ENCODE peak calls at places on chromosomes 11 and 22, in four cellular contexts. S, J, E and A are unnamed samples.

GRCh38 chr11:65381721-65382035 is 768 bp downstream of the SLC25A45 start:
- DNase-seq in S (no peak), J (no peak), E (peak), A (no peak)

GRCh38 chr22:19802001-19802880 is 41.7 kb downstream of the TBX1 start:
- DNase-seq in E (no peak), J (no peak), S (no peak), A (no peak)

GRCh38 chr11:119721129-119722120 is 7.6 kb downstream of the NECTIN1 start:
- DNase-seq in J (peak), S (peak), E (peak), A (peak)

GRCh38 chr22:36335621-36336020 is 52.1 kb downstream of the MYH9 start:
- DNase-seq in J (no peak), S (no peak), E (no peak), A (no peak)

GRCh38 chr11:86803641-86804040 is 3.3 kb downstream of the PRSS23 start:
- DNase-seq in J (no peak), S (no peak), E (no peak), A (no peak)

GRCh38 chr11:127651175-127651887 is 650.8 kb upstream of the KIRREL3 start:
- DNase-seq in S (no peak), E (no peak), J (no peak), A (no peak)

GRCh38 chr11:117229411-117229810 is 2.5 kb downstream of the PCSK7 start:
- DNase-seq in J (no peak), S (no peak), E (no peak), A (no peak)

GRCh38 chr11:8363924-8364323 is 100.2 kb upstream of the LMO1 start:
- DNase-seq in S (no peak), E (no peak), J (no peak), A (no peak)

GRCh38 chr11:87726511-87726910 is 448.7 kb downstream of the RAB38 start:
- DNase-seq in J (no peak), S (no peak), E (no peak), A (no peak)

GRCh38 chr11:18046116-18046777 is at the start of gene TPH1:
- DNase-seq in J (no peak), E (no peak), S (no peak), A (peak)

GRCh38 chr22:37910863-37911262 is 4.8 kb downstream of the MICALL1 start:
- DNase-seq in S (no peak), J (no peak), E (no peak), A (peak)

GRCh38 chr11:110486176-110486575 is 56.4 kb downstream of the FDX1 start:
- DNase-seq in S (no peak), E (no peak), J (no peak), A (no peak)

GRCh38 chr11:128187377-128187776 is 400.0 kb downstream of the ETS1 start:
- DNase-seq in J (no peak), E (no peak), S (no peak), A (no peak)

GRCh38 chr11:105609341-105609781 is 512 bp upstream of the GRIA4 start:
- DNase-seq in S (peak), E (peak), J (no peak), A (peak)

GRCh38 chr11:47881145-47881544 is 33.0 kb upstream of the NUP160 start:
- DNase-seq in S (no peak), J (peak), E (no peak), A (no peak)

GRCh38 chr11:67646535-67647336 is 3.8 kb downstream of the ACY3 start:
- DNase-seq in J (no peak), S (no peak), E (no peak), A (no peak)

GRCh38 chr11:61834278-61835004 is 6.3 kb downstream of the FADS2 start:
- DNase-seq in J (no peak), S (peak), E (no peak), A (peak)

GRCh38 chr11:26248661-26249060 is 83.3 kb upstream of the ANO3 start:
- DNase-seq in E (no peak), S (no peak), J (no peak), A (no peak)

GRCh38 chr22:31155425-31155824 is 4.6 kb upstream of the RNF185 start:
- DNase-seq in E (no peak), J (no peak), S (no peak), A (no peak)

GRCh38 chr11:76552987-76553386 is 108.2 kb downstream of the EMSY start:
- DNase-seq in S (no peak), E (no peak), J (no peak), A (no peak)

GRCh38 chr22:47497666-47498065 is 735.2 kb downstream of the TBC1D22A start:
- DNase-seq in J (no peak), S (no peak), E (no peak), A (no peak)

GRCh38 chr22:47498969-47499368 is 736.5 kb downstream of the TBC1D22A start:
- DNase-seq in J (no peak), E (no peak), S (no peak), A (no peak)

DNA sequence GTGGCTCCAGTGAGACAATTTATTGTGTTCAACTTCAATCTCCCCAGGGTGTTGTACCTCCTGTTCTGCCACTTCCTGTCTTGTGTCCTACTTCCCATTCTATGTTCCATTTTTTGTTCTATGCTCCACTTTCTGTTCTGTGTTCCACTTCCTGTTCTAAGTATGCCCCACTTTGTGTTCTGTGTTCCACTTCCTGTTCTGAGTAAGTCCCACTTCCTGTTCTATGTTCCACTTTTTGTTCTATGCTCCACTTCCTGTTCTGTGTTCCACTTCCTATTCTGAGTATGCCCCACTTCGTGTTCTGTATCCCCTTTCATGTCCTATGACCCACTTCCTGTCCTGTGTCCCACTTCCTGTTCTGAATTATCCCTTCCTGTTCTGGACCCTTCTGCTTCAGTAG is 732.7 kb downstream of the TBC1D22A start:
- DNase-seq in E (no peak), S (no peak), J (no peak), A (no peak)
- TF ChIP-seq NR3C1 in E (no peak), S (no peak), J (no peak), A (no peak)

DNA sequence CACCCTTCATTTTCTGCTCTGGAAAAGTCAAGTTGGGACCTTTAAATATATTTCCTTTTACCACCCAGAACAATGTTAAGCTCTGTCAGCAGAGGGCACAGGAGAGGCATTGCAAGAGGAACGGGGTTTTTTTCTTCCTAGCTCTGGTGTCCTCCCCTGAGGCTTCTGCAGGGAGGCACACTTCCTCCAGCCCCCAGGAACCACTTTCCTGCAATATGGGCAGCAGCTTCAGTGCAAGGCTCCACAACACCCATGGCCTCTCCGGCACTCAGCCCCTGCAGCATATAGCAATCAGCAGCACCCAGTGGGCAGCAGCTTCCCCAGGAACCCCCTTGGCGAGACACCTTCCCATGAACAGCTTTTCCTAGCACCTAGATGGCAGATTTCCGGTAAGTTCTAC is 101.4 kb downstream of the SYT9 start:
- DNase-seq in E (peak), J (peak), S (peak), A (peak)
- TF ChIP-seq ESRRA in E (no peak), J (no peak), S (no peak), A (no peak)

GRCh38 chr11:31643831-31644230 is 134.3 kb downstream of the ELP4 start:
- DNase-seq in S (no peak), J (peak), E (no peak), A (no peak)

GRCh38 chr11:31645747-31646146 is 136.2 kb downstream of the ELP4 start:
- DNase-seq in J (peak), S (no peak), E (peak), A (no peak)

GRCh38 chr11:31636983-31637382 is 127.4 kb downstream of the ELP4 start:
- DNase-seq in S (no peak), J (no peak), E (no peak), A (no peak)

GRCh38 chr11:31640611-31641010 is 131.0 kb downstream of the ELP4 start:
- DNase-seq in J (no peak), E (no peak), S (no peak), A (no peak)

GRCh38 chr11:31641477-31642062 is 132.0 kb downstream of the ELP4 start:
- DNase-seq in E (peak), J (peak), S (peak), A (peak)
- TF ChIP-seq NR3C1 in E (no peak), J (no peak), S (no peak), A (no peak)

GRCh38 chr11:83221694-83222093 is 28.2 kb downstream of the ANKRD42 start:
- DNase-seq in S (no peak), E (no peak), J (no peak), A (no peak)
- TF ChIP-seq ESRRA in S (no peak), E (no peak), J (no peak), A (no peak)